ENCODE peak calls at places on chromosomes 12 and 14, in four cellular contexts. Y, G, D and M are unnamed samples.

GRCh38 chr12:111441107-111441928 is 35.6 kb downstream of the SH2B3 start:
- DNase-seq in D (no peak), Y (peak; percentile 12), G (no peak), M (no peak)

GRCh38 chr12:77847665-77848431 is 17.2 kb downstream of the NAV3 start:
- DNase-seq in G (peak; percentile 94), D (no peak), Y (no peak), M (no peak)

GRCh38 chr14:103157969-103158368 is 34.7 kb downstream of the TNFAIP2 start:
- DNase-seq in G (no peak), Y (no peak), D (no peak), M (no peak)

GRCh38 chr12:109291531-109292341 is 17.3 kb downstream of the FOXN4 start:
- DNase-seq in G (no peak), D (no peak), Y (peak; percentile 83), M (peak; percentile 12)

GRCh38 chr12:2941524-2941923 is 17.7 kb upstream of the TEAD4 start:
- DNase-seq in Y (no peak), G (no peak), D (no peak), M (no peak)

GRCh38 chr14:104291123-104292000 is 153.0 kb downstream of the KIF26A start:
- DNase-seq in Y (peak; percentile 49), G (no peak), D (no peak), M (no peak)

GRCh38 chr14:50320279-50320678 is 8.2 kb downstream of the DMAC2L start:
- DNase-seq in D (no peak), G (peak; percentile 76), Y (no peak), M (no peak)

GRCh38 chr12:112163471-112164325 is 38.3 kb downstream of the TRAFD1 start:
- DNase-seq in Y (no peak), G (no peak), D (no peak), M (no peak)

GRCh38 chr14:60775296-60775695 is 40.7 kb downstream of the MNAT1 start:
- DNase-seq in G (peak; percentile 18), Y (no peak), D (no peak), M (no peak)

GRCh38 chr14:80390911-80391310 is 179.6 kb upstream of the DIO2 start:
- DNase-seq in G (peak; percentile 3), D (no peak), Y (no peak), M (no peak)

GRCh38 chr12:115383668-115384067 is 699.7 kb upstream of the TBX3 start:
- DNase-seq in G (peak; percentile 46), Y (no peak), D (no peak), M (no peak)

GRCh38 chr14:79395061-79395460 is 816.2 kb downstream of the DIO2 start:
- DNase-seq in Y (no peak), G (peak; percentile 13), D (no peak), M (no peak)

GRCh38 chr14:90523544-90523943 is 126.7 kb downstream of the CALM1 start:
- DNase-seq in G (peak; percentile 14), D (no peak), Y (peak; percentile 39), M (no peak)

GRCh38 chr12:93549174-93549573 is 23.3 kb upstream of the SOCS2 start:
- DNase-seq in Y (no peak), D (no peak), G (no peak), M (no peak)

GRCh38 chr14:63632932-63633514 is 8.6 kb downstream of the WDR89 start:
- DNase-seq in G (peak; percentile 45), Y (no peak), D (no peak), M (no peak)

GRCh38 chr12:109286652-109287051 is 22.4 kb downstream of the FOXN4 start:
- DNase-seq in G (no peak), D (no peak), Y (no peak), M (no peak)

GRCh38 chr14:97158102-97158501 is 360.9 kb downstream of the VRK1 start:
- DNase-seq in D (no peak), G (no peak), Y (no peak), M (no peak)

GRCh38 chr14:49019467-49020100 is 566.6 kb downstream of the RPS29 start:
- DNase-seq in D (no peak), Y (no peak), G (no peak), M (peak; percentile 34)

GRCh38 chr14:100862277-100862676 is 36.4 kb downstream of the MEG3 start:
- DNase-seq in G (no peak), Y (peak; percentile 12), D (no peak), M (no peak)

GRCh38 chr14:23353433-23353780 is 720 bp upstream of the SLC22A17 start:
- DNase-seq in G (no peak), D (no peak), Y (no peak), M (no peak)

GRCh38 chr14:46018846-46019420 is 632.6 kb downstream of the RPL10L start:
- DNase-seq in Y (no peak), G (no peak), D (no peak), M (no peak)

GRCh38 chr12:103334447-103334846 is 161.3 kb downstream of the C12orf42 start:
- DNase-seq in Y (no peak), G (no peak), D (no peak), M (no peak)